ENCODE peak calls at places on chromosomes 5 and 9, in seven cellular contexts. One of them, this sample, is unnamed.

GRCh38 chr5:135233477-135233876 is 165.6 kb downstream of the MACROH2A1 start:
- DNase-seq in GM12878: no peak
- DNase-seq in SK-N-SH: no peak
- DNase-seq in sigmoid colon: peak; percentile 48
- DNase-seq in HCT116: no peak
- DNase-seq in GM23338: no peak
- DNase-seq in stomach: no peak
- DNase-seq in this sample: no peak

GRCh38 chr5:151094054-151094858 is 13.4 kb upstream of the TNIP1 start:
- DNase-seq in GM23338: no peak
- DNase-seq in HCT116: no peak
- DNase-seq in SK-N-SH: no peak
- DNase-seq in stomach: peak; percentile 48
- DNase-seq in GM12878: no peak
- DNase-seq in sigmoid colon: no peak
- DNase-seq in this sample: no peak

GRCh38 chr9:133701981-133702797 is 36.0 kb downstream of the SARDH start:
- DNase-seq in GM23338: no peak
- DNase-seq in sigmoid colon: peak; percentile 73
- DNase-seq in stomach: no peak
- DNase-seq in HCT116: no peak
- DNase-seq in SK-N-SH: no peak
- DNase-seq in GM12878: no peak
- DNase-seq in this sample: no peak

GRCh38 chr9:125203259-125203658 is 2.9 kb downstream of the RABEPK start:
- DNase-seq in SK-N-SH: no peak
- DNase-seq in HCT116: no peak
- DNase-seq in stomach: no peak
- DNase-seq in sigmoid colon: no peak
- DNase-seq in GM23338: no peak
- DNase-seq in GM12878: no peak
- DNase-seq in this sample: no peak

GRCh38 chr5:127011961-127012644 is 18.3 kb downstream of the MARCHF3 start:
- DNase-seq in sigmoid colon: no peak
- DNase-seq in HCT116: no peak
- DNase-seq in GM12878: peak; percentile 66
- DNase-seq in SK-N-SH: no peak
- DNase-seq in stomach: no peak
- DNase-seq in GM23338: no peak
- DNase-seq in this sample: no peak

GRCh38 chr5:35773936-35774335 is 82.8 kb upstream of the IL7R start:
- DNase-seq in HCT116: no peak
- DNase-seq in SK-N-SH: no peak
- DNase-seq in GM23338: no peak
- DNase-seq in GM12878: no peak
- DNase-seq in stomach: no peak
- DNase-seq in sigmoid colon: no peak
- DNase-seq in this sample: no peak

GRCh38 chr9:76996700-76997099 is 22.8 kb upstream of the FOXB2 start:
- DNase-seq in GM12878: no peak
- DNase-seq in GM23338: peak; percentile 81
- DNase-seq in sigmoid colon: peak; percentile 77
- DNase-seq in stomach: no peak
- DNase-seq in HCT116: no peak
- DNase-seq in SK-N-SH: peak; percentile 31
- DNase-seq in this sample: no peak

GRCh38 chr5:58403822-58404433 is 56.0 kb downstream of the PLK2 start:
- DNase-seq in sigmoid colon: no peak
- DNase-seq in HCT116: no peak
- DNase-seq in stomach: no peak
- DNase-seq in SK-N-SH: no peak
- DNase-seq in GM23338: no peak
- DNase-seq in GM12878: no peak
- DNase-seq in this sample: no peak

GRCh38 chr5:55993628-55994501 is 898 bp downstream of the IL6ST start:
- DNase-seq in SK-N-SH: no peak
- DNase-seq in GM23338: no peak
- DNase-seq in HCT116: no peak
- DNase-seq in GM12878: no peak
- DNase-seq in stomach: no peak
- DNase-seq in sigmoid colon: no peak
- DNase-seq in this sample: no peak

GRCh38 chr9:563200-563599 is 278.3 kb upstream of the DMRT1 start:
- DNase-seq in sigmoid colon: no peak
- DNase-seq in SK-N-SH: no peak
- DNase-seq in HCT116: no peak
- DNase-seq in GM12878: no peak
- DNase-seq in GM23338: no peak
- DNase-seq in stomach: no peak
- DNase-seq in this sample: no peak

GRCh38 chr9:116015855-116016254 is 137.7 kb upstream of the PAPPA start:
- DNase-seq in HCT116: no peak
- DNase-seq in SK-N-SH: no peak
- DNase-seq in stomach: no peak
- DNase-seq in GM12878: no peak
- DNase-seq in GM23338: no peak
- DNase-seq in sigmoid colon: no peak
- DNase-seq in this sample: no peak

GRCh38 chr5:100838048-100838473 is 65.0 kb downstream of the ST8SIA4 start:
- DNase-seq in HCT116: no peak
- DNase-seq in SK-N-SH: no peak
- DNase-seq in GM12878: no peak
- DNase-seq in GM23338: no peak
- DNase-seq in sigmoid colon: no peak
- DNase-seq in stomach: no peak
- DNase-seq in this sample: no peak

GRCh38 chr9:21803674-21804048 is 1.2 kb downstream of the MTAP start:
- DNase-seq in stomach: no peak
- DNase-seq in GM12878: no peak
- DNase-seq in SK-N-SH: no peak
- DNase-seq in HCT116: no peak
- DNase-seq in GM23338: no peak
- DNase-seq in sigmoid colon: no peak
- DNase-seq in this sample: no peak

GRCh38 chr5:65072836-65073620 is 304.3 kb downstream of the CWC27 start:
- DNase-seq in HCT116: no peak
- DNase-seq in stomach: no peak
- DNase-seq in GM12878: no peak
- DNase-seq in SK-N-SH: no peak
- DNase-seq in GM23338: no peak
- DNase-seq in sigmoid colon: no peak
- DNase-seq in this sample: no peak

GRCh38 chr5:139725073-139725830 is 70.4 kb upstream of the PSD2 start:
- DNase-seq in GM23338: no peak
- DNase-seq in HCT116: no peak
- DNase-seq in sigmoid colon: peak; percentile 80
- DNase-seq in SK-N-SH: peak; percentile 85
- DNase-seq in stomach: peak; percentile 35
- DNase-seq in GM12878: no peak
- DNase-seq in this sample: no peak

GRCh38 chr5:120361941-120362340 is 102.2 kb upstream of the PRR16 start:
- DNase-seq in stomach: no peak
- DNase-seq in SK-N-SH: no peak
- DNase-seq in GM12878: no peak
- DNase-seq in GM23338: no peak
- DNase-seq in HCT116: no peak
- DNase-seq in sigmoid colon: no peak
- DNase-seq in this sample: no peak

GRCh38 chr9:92600742-92601261 is 65.0 kb upstream of the ECM2 start:
- DNase-seq in sigmoid colon: no peak
- DNase-seq in stomach: no peak
- DNase-seq in SK-N-SH: no peak
- DNase-seq in GM12878: no peak
- DNase-seq in HCT116: no peak
- DNase-seq in GM23338: no peak
- DNase-seq in this sample: peak; percentile 3

GRCh38 chr9:123113185-123113584 is 79.7 kb downstream of the GPR21 start:
- DNase-seq in GM12878: no peak
- DNase-seq in HCT116: no peak
- DNase-seq in stomach: no peak
- DNase-seq in sigmoid colon: no peak
- DNase-seq in GM23338: no peak
- DNase-seq in SK-N-SH: peak; percentile 69
- DNase-seq in this sample: no peak

GRCh38 chr9:136090768-136091581 is 4.1 kb downstream of the NACC2 start:
- DNase-seq in GM12878: no peak
- DNase-seq in sigmoid colon: peak; percentile 94
- DNase-seq in SK-N-SH: peak; percentile 38
- DNase-seq in GM23338: no peak
- DNase-seq in HCT116: no peak
- DNase-seq in stomach: no peak
- DNase-seq in this sample: no peak

GRCh38 chr5:153122416-153122815 is 368.1 kb upstream of the GRIA1 start:
- DNase-seq in HCT116: no peak
- DNase-seq in sigmoid colon: no peak
- DNase-seq in GM23338: no peak
- DNase-seq in stomach: no peak
- DNase-seq in GM12878: no peak
- DNase-seq in SK-N-SH: no peak
- DNase-seq in this sample: no peak

GRCh38 chr9:134026981-134027380 is 1.7 kb downstream of the BRD3OS start:
- DNase-seq in GM23338: no peak
- DNase-seq in stomach: no peak
- DNase-seq in sigmoid colon: no peak
- DNase-seq in GM12878: no peak
- DNase-seq in HCT116: no peak
- DNase-seq in SK-N-SH: no peak
- DNase-seq in this sample: no peak

GRCh38 chr5:55159763-55160492 is at the start of gene GPX8:
- DNase-seq in sigmoid colon: no peak
- DNase-seq in SK-N-SH: peak; percentile 26
- DNase-seq in HCT116: peak; percentile 77
- DNase-seq in GM23338: peak; percentile 89
- DNase-seq in GM12878: no peak
- DNase-seq in stomach: no peak
- DNase-seq in this sample: peak; percentile 25

GRCh38 chr5:156716981-156717380 is 133.1 kb upstream of the PPP1R2B start:
- DNase-seq in GM23338: peak; percentile 54
- DNase-seq in sigmoid colon: no peak
- DNase-seq in GM12878: no peak
- DNase-seq in SK-N-SH: no peak
- DNase-seq in HCT116: no peak
- DNase-seq in stomach: no peak
- DNase-seq in this sample: no peak

GRCh38 chr9:34572628-34573027 is 16.9 kb downstream of the CNTFR start:
- DNase-seq in HCT116: no peak
- DNase-seq in stomach: no peak
- DNase-seq in sigmoid colon: no peak
- DNase-seq in GM12878: no peak
- DNase-seq in GM23338: no peak
- DNase-seq in SK-N-SH: no peak
- DNase-seq in this sample: no peak

GRCh38 chr5:10975915-10976314 is 214.9 kb upstream of the DAP start:
- DNase-seq in SK-N-SH: no peak
- DNase-seq in GM12878: no peak
- DNase-seq in HCT116: no peak
- DNase-seq in GM23338: no peak
- DNase-seq in sigmoid colon: no peak
- DNase-seq in stomach: no peak
- DNase-seq in this sample: no peak

GRCh38 chr5:53425598-53426516 is 54.6 kb upstream of the FST start:
- DNase-seq in stomach: no peak
- DNase-seq in GM23338: peak; percentile 88
- DNase-seq in SK-N-SH: peak; percentile 36
- DNase-seq in sigmoid colon: no peak
- DNase-seq in HCT116: peak; percentile 45
- DNase-seq in GM12878: no peak
- DNase-seq in this sample: no peak

GRCh38 chr5:38257236-38258036 is 923 bp upstream of the EGFLAM start:
- DNase-seq in SK-N-SH: peak; percentile 36
- DNase-seq in stomach: no peak
- DNase-seq in GM12878: no peak
- DNase-seq in sigmoid colon: no peak
- DNase-seq in HCT116: no peak
- DNase-seq in GM23338: peak; percentile 46
- DNase-seq in this sample: no peak
- TF ChIP-seq POLR2AphosphoS5 in SK-N-SH: no peak
- TF ChIP-seq POLR2AphosphoS5 in stomach: no peak
- TF ChIP-seq POLR2AphosphoS5 in GM12878: no peak
- TF ChIP-seq POLR2AphosphoS5 in sigmoid colon: no peak
- TF ChIP-seq POLR2AphosphoS5 in HCT116: no peak
- TF ChIP-seq POLR2AphosphoS5 in GM23338: no peak
- TF ChIP-seq POLR2AphosphoS5 in this sample: no peak

GRCh38 chr5:148829734-148830133 is 3.3 kb downstream of the ADRB2 start:
- DNase-seq in GM12878: no peak
- DNase-seq in SK-N-SH: no peak
- DNase-seq in HCT116: no peak
- DNase-seq in GM23338: no peak
- DNase-seq in stomach: no peak
- DNase-seq in sigmoid colon: no peak
- DNase-seq in this sample: no peak
- H3K4me1 ChIP-seq in GM12878: peaks cover 34% of the 10 kb centered on the region
- H3K4me1 ChIP-seq in SK-N-SH: no peaks in the 10 kb centered on the region
- H3K4me1 ChIP-seq in HCT116: peaks cover 5% of the 10 kb centered on the region
- H3K4me1 ChIP-seq in GM23338: peaks cover 11% of the 10 kb centered on the region
- H3K4me1 ChIP-seq in stomach: peaks cover 5% of the 10 kb centered on the region
- H3K4me1 ChIP-seq in sigmoid colon: peaks cover 35% of the 10 kb centered on the region
- H3K4me1 ChIP-seq in this sample: no peaks in the 10 kb centered on the region

GRCh38 chr9:106862946-106863740 is at the start of gene ZNF462:
- DNase-seq in stomach: no peak
- DNase-seq in GM12878: no peak
- DNase-seq in HCT116: no peak
- DNase-seq in GM23338: peak; percentile 81
- DNase-seq in SK-N-SH: peak; percentile 59
- DNase-seq in sigmoid colon: peak; percentile 81
- DNase-seq in this sample: peak; percentile 56

GRCh38 chr9:106861585-106862114 is 1.3 kb upstream of the ZNF462 start:
- DNase-seq in GM23338: no peak
- DNase-seq in SK-N-SH: peak; percentile 43
- DNase-seq in sigmoid colon: no peak
- DNase-seq in HCT116: no peak
- DNase-seq in stomach: no peak
- DNase-seq in GM12878: no peak
- DNase-seq in this sample: no peak

GRCh38 chr9:106860731-106861584 is 2.0 kb upstream of the ZNF462 start:
- DNase-seq in stomach: no peak
- DNase-seq in SK-N-SH: peak; percentile 65
- DNase-seq in GM12878: no peak
- DNase-seq in HCT116: no peak
- DNase-seq in GM23338: peak; percentile 83
- DNase-seq in sigmoid colon: peak; percentile 75
- DNase-seq in this sample: peak; percentile 38

GRCh38 chr9:106859957-106860715 is 2.8 kb upstream of the ZNF462 start:
- DNase-seq in sigmoid colon: peak; percentile 82
- DNase-seq in GM23338: peak; percentile 90
- DNase-seq in SK-N-SH: peak; percentile 54
- DNase-seq in stomach: no peak
- DNase-seq in HCT116: peak; percentile 41
- DNase-seq in GM12878: no peak
- DNase-seq in this sample: peak; percentile 82

GRCh38 chr9:106862115-106862945 is 636 bp upstream of the ZNF462 start:
- DNase-seq in sigmoid colon: peak; percentile 73
- DNase-seq in HCT116: no peak
- DNase-seq in stomach: no peak
- DNase-seq in GM23338: peak; percentile 68
- DNase-seq in SK-N-SH: peak; percentile 73
- DNase-seq in GM12878: no peak
- DNase-seq in this sample: peak; percentile 59
- TF ChIP-seq CTCF in sigmoid colon: no peak
- TF ChIP-seq CTCF in HCT116: no peak
- TF ChIP-seq CTCF in stomach: no peak
- TF ChIP-seq CTCF in GM23338: no peak
- TF ChIP-seq CTCF in SK-N-SH: peak; percentile 48
- TF ChIP-seq CTCF in GM12878: peak; percentile 44
- TF ChIP-seq CTCF in this sample: no peak

GRCh38 chr9:131382850-131383729 is 10.8 kb upstream of the PRRC2B start:
- DNase-seq in HCT116: no peak
- DNase-seq in SK-N-SH: no peak
- DNase-seq in stomach: peak; percentile 77
- DNase-seq in GM12878: no peak
- DNase-seq in GM23338: peak; percentile 95
- DNase-seq in sigmoid colon: peak; percentile 87
- DNase-seq in this sample: peak; percentile 69
- TF ChIP-seq POLR2AphosphoS5 in HCT116: no peak
- TF ChIP-seq POLR2AphosphoS5 in SK-N-SH: no peak
- TF ChIP-seq POLR2AphosphoS5 in stomach: peak; percentile 82
- TF ChIP-seq POLR2AphosphoS5 in GM12878: no peak
- TF ChIP-seq POLR2AphosphoS5 in GM23338: peak; percentile 13
- TF ChIP-seq POLR2AphosphoS5 in sigmoid colon: no peak
- TF ChIP-seq POLR2AphosphoS5 in this sample: peak; percentile 89